ENCODE peak calls at places on chromosomes 7 and 10, in seven cellular contexts. One of them, this sample, is unnamed.

GRCh38 chr10:43258922-43259247 is 8.0 kb downstream of the RASGEF1A start:
- DNase-seq in hypothalamus: no peak
- DNase-seq in posterior cingulate gyrus: no peak
- DNase-seq in body of pancreas: no peak
- DNase-seq in A549: no peak
- DNase-seq in upper lobe of right lung: no peak
- DNase-seq in activated T-cell treated with anti-CD3 and anti-CD28 coated beads for 48 hours: no peak
- DNase-seq in this sample: no peak

GRCh38 chr10:87596351-87596750 is 63.3 kb upstream of the PAPSS2 start:
- DNase-seq in A549: no peak
- DNase-seq in hypothalamus: no peak
- DNase-seq in body of pancreas: no peak
- DNase-seq in upper lobe of right lung: no peak
- DNase-seq in activated T-cell treated with anti-CD3 and anti-CD28 coated beads for 48 hours: no peak
- DNase-seq in posterior cingulate gyrus: no peak
- DNase-seq in this sample: no peak

GRCh38 chr7:157522954-157523353 is 186.2 kb downstream of the DNAJB6 start:
- DNase-seq in hypothalamus: no peak
- DNase-seq in A549: no peak
- DNase-seq in posterior cingulate gyrus: no peak
- DNase-seq in upper lobe of right lung: peak; percentile 47
- DNase-seq in activated T-cell treated with anti-CD3 and anti-CD28 coated beads for 48 hours: no peak
- DNase-seq in body of pancreas: no peak
- DNase-seq in this sample: no peak

GRCh38 chr7:29457141-29457561 is 106.5 kb upstream of the PRR15 start:
- DNase-seq in A549: no peak
- DNase-seq in upper lobe of right lung: no peak
- DNase-seq in body of pancreas: no peak
- DNase-seq in posterior cingulate gyrus: no peak
- DNase-seq in hypothalamus: no peak
- DNase-seq in activated T-cell treated with anti-CD3 and anti-CD28 coated beads for 48 hours: no peak
- DNase-seq in this sample: no peak

GRCh38 chr7:156657681-156658080 is 17.1 kb downstream of the RNF32 start:
- DNase-seq in activated T-cell treated with anti-CD3 and anti-CD28 coated beads for 48 hours: no peak
- DNase-seq in A549: no peak
- DNase-seq in posterior cingulate gyrus: no peak
- DNase-seq in hypothalamus: no peak
- DNase-seq in body of pancreas: no peak
- DNase-seq in upper lobe of right lung: no peak
- DNase-seq in this sample: no peak

GRCh38 chr7:70486977-70487376 is 645.0 kb upstream of the GALNT17 start:
- DNase-seq in posterior cingulate gyrus: no peak
- DNase-seq in body of pancreas: no peak
- DNase-seq in activated T-cell treated with anti-CD3 and anti-CD28 coated beads for 48 hours: no peak
- DNase-seq in hypothalamus: no peak
- DNase-seq in A549: no peak
- DNase-seq in upper lobe of right lung: no peak
- DNase-seq in this sample: no peak

GRCh38 chr7:32427769-32428291 is 62.4 kb downstream of the LSM5 start:
- DNase-seq in upper lobe of right lung: peak; percentile 86
- DNase-seq in posterior cingulate gyrus: peak; percentile 42
- DNase-seq in activated T-cell treated with anti-CD3 and anti-CD28 coated beads for 48 hours: peak; percentile 60
- DNase-seq in hypothalamus: peak; percentile 31
- DNase-seq in body of pancreas: peak; percentile 70
- DNase-seq in A549: peak; percentile 83
- DNase-seq in this sample: peak; percentile 60

GRCh38 chr10:127774771-127775559 is 38.0 kb downstream of the FOXI2 start:
- DNase-seq in activated T-cell treated with anti-CD3 and anti-CD28 coated beads for 48 hours: no peak
- DNase-seq in body of pancreas: no peak
- DNase-seq in upper lobe of right lung: no peak
- DNase-seq in hypothalamus: no peak
- DNase-seq in A549: no peak
- DNase-seq in posterior cingulate gyrus: no peak
- DNase-seq in this sample: no peak

GRCh38 chr7:132424277-132424676 is 152.0 kb downstream of the PLXNA4 start:
- DNase-seq in upper lobe of right lung: no peak
- DNase-seq in A549: no peak
- DNase-seq in posterior cingulate gyrus: no peak
- DNase-seq in body of pancreas: no peak
- DNase-seq in hypothalamus: no peak
- DNase-seq in activated T-cell treated with anti-CD3 and anti-CD28 coated beads for 48 hours: no peak
- DNase-seq in this sample: no peak

GRCh38 chr10:97278491-97278989 is 13.9 kb downstream of the ARHGAP19 start:
- DNase-seq in body of pancreas: peak; percentile 4
- DNase-seq in activated T-cell treated with anti-CD3 and anti-CD28 coated beads for 48 hours: no peak
- DNase-seq in upper lobe of right lung: no peak
- DNase-seq in posterior cingulate gyrus: no peak
- DNase-seq in A549: peak; percentile 70
- DNase-seq in hypothalamus: no peak
- DNase-seq in this sample: no peak

GRCh38 chr7:11775401-11775800 is 56.6 kb downstream of the THSD7A start:
- DNase-seq in hypothalamus: no peak
- DNase-seq in posterior cingulate gyrus: no peak
- DNase-seq in body of pancreas: no peak
- DNase-seq in upper lobe of right lung: no peak
- DNase-seq in activated T-cell treated with anti-CD3 and anti-CD28 coated beads for 48 hours: no peak
- DNase-seq in A549: no peak
- DNase-seq in this sample: no peak

GRCh38 chr7:130314305-130314704 is 21.3 kb downstream of the CPA4 start:
- DNase-seq in upper lobe of right lung: no peak
- DNase-seq in body of pancreas: no peak
- DNase-seq in activated T-cell treated with anti-CD3 and anti-CD28 coated beads for 48 hours: no peak
- DNase-seq in hypothalamus: no peak
- DNase-seq in A549: no peak
- DNase-seq in posterior cingulate gyrus: no peak
- DNase-seq in this sample: no peak

GRCh38 chr7:149459540-149460433 is 1.1 kb downstream of the ZNF777 start:
- DNase-seq in hypothalamus: no peak
- DNase-seq in upper lobe of right lung: no peak
- DNase-seq in body of pancreas: no peak
- DNase-seq in activated T-cell treated with anti-CD3 and anti-CD28 coated beads for 48 hours: peak; percentile 31
- DNase-seq in posterior cingulate gyrus: no peak
- DNase-seq in A549: no peak
- DNase-seq in this sample: peak; percentile 18